ENCODE peak calls at places on chromosomes 5 and 9, in five cellular contexts. One of them, this sample, is unnamed.

GRCh38 chr5:150227606-150228273 is 37.9 kb downstream of the SLC6A7 start:
- DNase-seq in naive thymus-derived CD8-positive, alpha-beta T cell: no peak
- DNase-seq in left kidney: no peak
- DNase-seq in HCT116: no peak
- DNase-seq in activated CD4-positive, alpha-beta T cell treated with anti-CD3 and anti-CD28 coated beads for 48 hours: no peak
- DNase-seq in this sample: peak; percentile 35

GRCh38 chr5:124902097-124902821 is 155.8 kb upstream of the ZNF608 start:
- DNase-seq in HCT116: no peak
- DNase-seq in activated CD4-positive, alpha-beta T cell treated with anti-CD3 and anti-CD28 coated beads for 48 hours: no peak
- DNase-seq in left kidney: peak; percentile 75
- DNase-seq in naive thymus-derived CD8-positive, alpha-beta T cell: no peak
- DNase-seq in this sample: no peak

GRCh38 chr5:76641514-76642120 is 18.4 kb upstream of the F2RL2 start:
- DNase-seq in naive thymus-derived CD8-positive, alpha-beta T cell: peak; percentile 66
- DNase-seq in activated CD4-positive, alpha-beta T cell treated with anti-CD3 and anti-CD28 coated beads for 48 hours: peak; percentile 82
- DNase-seq in HCT116: peak; percentile 71
- DNase-seq in left kidney: peak; percentile 84
- DNase-seq in this sample: peak; percentile 5

GRCh38 chr9:127397722-127398647 is 1.0 kb downstream of the SLC2A8 start:
- DNase-seq in left kidney: peak; percentile 78
- DNase-seq in naive thymus-derived CD8-positive, alpha-beta T cell: no peak
- DNase-seq in activated CD4-positive, alpha-beta T cell treated with anti-CD3 and anti-CD28 coated beads for 48 hours: no peak
- DNase-seq in HCT116: no peak
- DNase-seq in this sample: peak; percentile 27

GRCh38 chr9:6677803-6678202 is 32.3 kb upstream of the GLDC start:
- DNase-seq in activated CD4-positive, alpha-beta T cell treated with anti-CD3 and anti-CD28 coated beads for 48 hours: no peak
- DNase-seq in naive thymus-derived CD8-positive, alpha-beta T cell: no peak
- DNase-seq in HCT116: no peak
- DNase-seq in left kidney: no peak
- DNase-seq in this sample: no peak

GRCh38 chr5:40224421-40224820 is 455.3 kb upstream of the PTGER4 start:
- DNase-seq in left kidney: no peak
- DNase-seq in activated CD4-positive, alpha-beta T cell treated with anti-CD3 and anti-CD28 coated beads for 48 hours: no peak
- DNase-seq in HCT116: no peak
- DNase-seq in naive thymus-derived CD8-positive, alpha-beta T cell: no peak
- DNase-seq in this sample: no peak

GRCh38 chr9:76528056-76528455 is 69.1 kb downstream of the GCNT1 start:
- DNase-seq in HCT116: no peak
- DNase-seq in activated CD4-positive, alpha-beta T cell treated with anti-CD3 and anti-CD28 coated beads for 48 hours: no peak
- DNase-seq in left kidney: no peak
- DNase-seq in naive thymus-derived CD8-positive, alpha-beta T cell: no peak
- DNase-seq in this sample: no peak

GRCh38 chr5:128844354-128844923 is 120.8 kb upstream of the SLC27A6 start:
- DNase-seq in HCT116: no peak
- DNase-seq in activated CD4-positive, alpha-beta T cell treated with anti-CD3 and anti-CD28 coated beads for 48 hours: no peak
- DNase-seq in naive thymus-derived CD8-positive, alpha-beta T cell: no peak
- DNase-seq in left kidney: peak; percentile 56
- DNase-seq in this sample: no peak

GRCh38 chr5:83000448-83000847 is 76.7 kb downstream of the TMEM167A start:
- DNase-seq in HCT116: no peak
- DNase-seq in activated CD4-positive, alpha-beta T cell treated with anti-CD3 and anti-CD28 coated beads for 48 hours: no peak
- DNase-seq in left kidney: peak; percentile 15
- DNase-seq in naive thymus-derived CD8-positive, alpha-beta T cell: no peak
- DNase-seq in this sample: no peak

GRCh38 chr9:79694676-79695400 is 123.1 kb downstream of the TLE4 start:
- DNase-seq in activated CD4-positive, alpha-beta T cell treated with anti-CD3 and anti-CD28 coated beads for 48 hours: no peak
- DNase-seq in naive thymus-derived CD8-positive, alpha-beta T cell: no peak
- DNase-seq in HCT116: no peak
- DNase-seq in left kidney: peak; percentile 39
- DNase-seq in this sample: peak; percentile 39

GRCh38 chr5:53378590-53379247 is 101.7 kb upstream of the FST start:
- DNase-seq in left kidney: no peak
- DNase-seq in activated CD4-positive, alpha-beta T cell treated with anti-CD3 and anti-CD28 coated beads for 48 hours: no peak
- DNase-seq in naive thymus-derived CD8-positive, alpha-beta T cell: no peak
- DNase-seq in HCT116: no peak
- DNase-seq in this sample: no peak

GRCh38 chr5:67578011-67578410 is 381.4 kb upstream of the CD180 start:
- DNase-seq in HCT116: no peak
- DNase-seq in activated CD4-positive, alpha-beta T cell treated with anti-CD3 and anti-CD28 coated beads for 48 hours: no peak
- DNase-seq in left kidney: no peak
- DNase-seq in naive thymus-derived CD8-positive, alpha-beta T cell: no peak
- DNase-seq in this sample: no peak

GRCh38 chr5:82335807-82336206 is 57.7 kb upstream of the RPS23 start:
- DNase-seq in HCT116: no peak
- DNase-seq in activated CD4-positive, alpha-beta T cell treated with anti-CD3 and anti-CD28 coated beads for 48 hours: no peak
- DNase-seq in left kidney: no peak
- DNase-seq in naive thymus-derived CD8-positive, alpha-beta T cell: no peak
- DNase-seq in this sample: no peak

GRCh38 chr9:115234094-115234493 is 116.1 kb upstream of the TNC start:
- DNase-seq in HCT116: peak; percentile 26
- DNase-seq in activated CD4-positive, alpha-beta T cell treated with anti-CD3 and anti-CD28 coated beads for 48 hours: no peak
- DNase-seq in naive thymus-derived CD8-positive, alpha-beta T cell: no peak
- DNase-seq in left kidney: no peak
- DNase-seq in this sample: peak; percentile 9

GRCh38 chr5:71013575-71013974 is 11.6 kb downstream of the NAIP start:
- DNase-seq in left kidney: no peak
- DNase-seq in activated CD4-positive, alpha-beta T cell treated with anti-CD3 and anti-CD28 coated beads for 48 hours: no peak
- DNase-seq in naive thymus-derived CD8-positive, alpha-beta T cell: no peak
- DNase-seq in HCT116: no peak
- DNase-seq in this sample: no peak

GRCh38 chr9:38620483-38621433 is at the start of gene ANKRD18A:
- DNase-seq in HCT116: peak; percentile 83
- DNase-seq in activated CD4-positive, alpha-beta T cell treated with anti-CD3 and anti-CD28 coated beads for 48 hours: peak; percentile 88
- DNase-seq in left kidney: peak; percentile 97
- DNase-seq in naive thymus-derived CD8-positive, alpha-beta T cell: peak; percentile 41
- DNase-seq in this sample: peak; percentile 81

GRCh38 chr5:143063175-143063970 is 293.2 kb downstream of the ARHGAP26 start:
- DNase-seq in activated CD4-positive, alpha-beta T cell treated with anti-CD3 and anti-CD28 coated beads for 48 hours: no peak
- DNase-seq in HCT116: no peak
- DNase-seq in left kidney: no peak
- DNase-seq in naive thymus-derived CD8-positive, alpha-beta T cell: no peak
- DNase-seq in this sample: no peak

This sample was measured in T1000.